ENCODE peak calls at places on chromosomes 4 and X, in four cellular contexts. K is CD8-positive, alpha-beta T cell; J is thoracic aorta; G is left ventricle myocardium inferior. Y is an unnamed sample.

GRCh38 chrX:29470029-29470428 is 745.3 kb upstream of the MAGEB2 start:
- DNase-seq in K (no peak), J (no peak), G (no peak), Y (peak; percentile 73)

GRCh38 chrX:154398668-154399526 is 720 bp downstream of the RPL10 start:
- DNase-seq in K (peak; percentile 70), J (peak; percentile 48), G (peak; percentile 87), Y (no peak)

GRCh38 chrX:19389217-19389616 is 45.5 kb downstream of the PDHA1 start:
- DNase-seq in K (no peak), J (no peak), G (no peak), Y (no peak)

GRCh38 chr4:150518559-150518958 is 63.4 kb upstream of the MAB21L2 start:
- DNase-seq in K (no peak), J (no peak), G (no peak), Y (peak; percentile 15)

GRCh38 chr4:124903995-124904722 is 191.6 kb upstream of the ANKRD50 start:
- DNase-seq in K (no peak), J (no peak), G (peak; percentile 18), Y (peak; percentile 50)

GRCh38 chrX:132480581-132481203 is 8.1 kb downstream of the MBNL3 start:
- DNase-seq in K (no peak), J (no peak), G (no peak), Y (no peak)

GRCh38 chrX:70001269-70001668 is 48.5 kb downstream of the AWAT2 start:
- DNase-seq in K (no peak), J (no peak), G (peak; percentile 50), Y (no peak)

GRCh38 chrX:118025193-118025592 is 91.4 kb downstream of the KLHL13 start:
- DNase-seq in K (no peak), J (no peak), G (no peak), Y (no peak)

GRCh38 chrX:108122748-108123147 is 31.2 kb downstream of the ATG4A start:
- DNase-seq in K (no peak), J (no peak), G (no peak), Y (peak; percentile 30)

GRCh38 chrX:56784666-56785065 is 55.6 kb downstream of the NBDY start:
- DNase-seq in K (no peak), J (no peak), G (no peak), Y (no peak)

GRCh38 chr4:166045457-166045856 is 172.4 kb downstream of the TLL1 start:
- DNase-seq in K (no peak), J (no peak), G (no peak), Y (no peak)

GRCh38 chrX:15563056-15563455 is 37.7 kb downstream of the ACE2 start:
- DNase-seq in K (no peak), J (no peak), G (no peak), Y (no peak)

GRCh38 chr4:121003863-121004262 is 68.5 kb downstream of the NDNF start:
- DNase-seq in K (no peak), J (no peak), G (no peak), Y (no peak)

GRCh38 chr4:129232627-129233337 is 136.8 kb downstream of the C4orf33 start:
- DNase-seq in K (no peak), J (no peak), G (no peak), Y (no peak)

GRCh38 chr4:99471349-99471748 is 36.2 kb upstream of the ADH7 start:
- DNase-seq in K (no peak), J (no peak), G (no peak), Y (no peak)

GRCh38 chr4:71270901-71271300 is 67.9 kb upstream of the SLC4A4 start:
- DNase-seq in K (no peak), J (no peak), G (no peak), Y (no peak)

GRCh38 chr4:158884280-158884679 is 115.5 kb downstream of the FNIP2 start:
- DNase-seq in K (no peak), J (no peak), G (no peak), Y (no peak)

GRCh38 chrX:155086202-155086840 is 15.0 kb downstream of the BRCC3 start:
- DNase-seq in K (no peak), J (no peak), G (no peak), Y (no peak)

DNA sequence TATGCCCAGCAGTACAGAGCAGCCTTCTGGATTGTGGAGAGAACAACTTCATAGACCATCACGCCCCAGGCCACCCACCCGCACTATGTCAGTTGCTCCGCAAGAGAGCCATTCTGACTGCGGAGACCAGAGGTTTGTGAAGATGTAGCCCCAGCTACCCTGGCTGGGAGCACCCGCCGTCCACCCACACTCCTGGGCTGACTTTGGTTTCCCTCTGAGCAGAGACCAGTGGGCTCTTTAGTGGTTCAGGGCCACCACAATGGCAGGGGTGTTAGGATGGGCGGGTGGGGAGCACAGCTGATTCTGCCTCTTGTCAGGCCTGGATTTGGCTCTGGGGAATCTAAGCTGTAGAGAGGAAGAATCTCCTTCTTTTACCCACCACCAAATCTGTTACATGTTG is 313.4 kb downstream of the LDB2 start:
- DNase-seq in K (no peak), J (no peak), G (no peak), Y (no peak)
- H3K4me3 ChIP-seq in K (no peak overlapping the region), J (no peak overlapping the region), G (no peak overlapping the region), Y (no peak overlapping the region)

DNA sequence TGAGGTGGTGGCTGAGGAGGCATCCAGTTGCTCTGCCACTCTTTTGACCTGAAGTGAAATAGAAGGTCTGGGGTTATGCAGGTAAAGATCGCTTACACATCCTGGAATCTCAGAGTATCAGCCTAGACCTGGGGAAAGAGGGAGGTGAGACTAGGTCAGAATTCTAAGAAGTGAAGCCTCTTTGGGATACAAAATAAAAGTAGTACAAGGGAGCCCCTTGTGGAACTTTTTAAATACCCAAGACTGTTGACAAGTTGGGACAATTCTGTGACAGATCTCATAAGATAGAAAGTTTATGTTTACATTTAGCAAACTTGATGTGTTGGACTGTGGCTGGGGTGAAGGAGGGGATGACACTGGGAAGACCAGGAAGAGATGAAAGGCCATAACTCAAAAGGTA is 263.2 kb downstream of the SPRY1 start:
- DNase-seq in K (no peak), J (no peak), G (no peak), Y (no peak)
- TF ChIP-seq CTCF in K (peak; percentile 31), J (no peak), G (peak; percentile 45), Y (peak; percentile 40)

GRCh38 chr4:139903845-139904244 is 238.2 kb downstream of the MGST2 start:
- DNase-seq in K (no peak), J (no peak), G (no peak), Y (no peak)

GRCh38 chr4:139902328-139903217 is 237.0 kb downstream of the MGST2 start:
- DNase-seq in K (no peak), J (no peak), G (no peak), Y (no peak)

GRCh38 chr4:139900964-139901376 is 235.4 kb downstream of the MGST2 start:
- DNase-seq in K (no peak), J (no peak), G (no peak), Y (no peak)

GRCh38 chr4:139899346-139899745 is 233.7 kb downstream of the MGST2 start:
- DNase-seq in K (no peak), J (no peak), G (no peak), Y (no peak)

DNA sequence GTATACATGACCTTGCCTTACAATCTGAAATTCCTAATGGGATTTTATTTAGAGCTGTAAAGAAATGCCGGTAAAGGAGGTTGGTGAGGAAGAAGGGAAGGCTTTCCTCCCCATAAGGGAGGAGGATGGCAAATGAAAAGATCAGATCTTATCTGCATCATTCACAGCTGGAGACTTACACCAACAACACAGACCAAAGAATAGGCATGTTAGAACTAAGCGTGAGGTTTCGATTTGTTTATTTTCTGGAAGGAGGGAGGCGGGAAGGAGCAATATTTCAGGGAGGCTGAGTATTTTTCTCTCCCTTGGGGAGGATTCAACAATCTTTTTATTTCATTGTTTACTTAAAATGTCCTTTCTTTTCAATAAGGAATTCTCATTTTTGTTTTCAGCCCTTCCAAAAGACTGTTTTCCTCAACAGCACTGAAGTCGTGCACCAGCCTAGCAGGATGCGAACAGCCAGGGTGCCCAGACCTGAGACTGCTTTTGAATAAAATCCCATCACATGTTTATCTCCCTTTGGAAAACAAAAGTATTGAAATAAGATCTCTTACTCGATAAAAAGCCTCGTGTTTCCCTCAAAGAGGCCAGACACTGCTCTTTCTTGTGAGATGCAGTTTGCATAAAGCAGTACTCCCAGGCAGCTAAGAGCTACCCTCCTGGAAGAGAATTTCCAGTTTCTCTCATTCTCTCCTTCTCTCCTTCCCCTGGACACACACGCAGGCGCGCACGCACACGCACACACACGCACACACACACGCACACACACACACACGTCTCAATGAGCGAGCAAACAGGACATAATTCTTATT is 236.1 kb downstream of the MGST2 start:
- DNase-seq in K (no peak), J (no peak), G (no peak), Y (no peak)
- H3K4me3 ChIP-seq in K (no peak overlapping the region), J (peak overlapping the region; percentile 62), G (peak overlapping the region; percentile 43), Y (peak overlapping the region; percentile 36)

GRCh38 chrX:112043997-112044396 is 38.6 kb downstream of the TRPC5 start:
- DNase-seq in K (no peak), J (no peak), G (no peak), Y (no peak)
- TF ChIP-seq CTCF in K (no peak), J (no peak), G (peak; percentile 37), Y (peak; percentile 17)